ENCODE peak calls at places on chromosomes 13 and 19, in five cellular contexts. K is IMR-90, A is GM23338, W is SK-N-SH, T is endothelial cell of umbilical vein. O is an unnamed sample. For H3K4me1, the result is how much of the 10 kb centered on the place peaks cover.

GRCh38 chr13:42396901-42397670 is 125.1 kb downstream of the AKAP11 start:
- DNase-seq in T (no peak), W (no peak), A (no peak), K (no peak), O (peak)

GRCh38 chr19:37999309-38000213 is 92.6 kb downstream of the SIPA1L3 start:
- DNase-seq in K (peak), W (no peak), T (peak), A (no peak), O (peak)

GRCh38 chr13:102131246-102131645 is 270.6 kb downstream of the FGF14 start:
- DNase-seq in W (no peak), K (no peak), A (no peak), T (no peak), O (no peak)

GRCh38 chr13:30119476-30119875 is 187.9 kb downstream of the KATNAL1 start:
- DNase-seq in W (no peak), T (no peak), K (peak), A (no peak), O (peak)

GRCh38 chr13:21872795-21873194 is 201.9 kb downstream of the FGF9 start:
- DNase-seq in W (no peak), A (no peak), K (peak), T (no peak), O (no peak)

GRCh38 chr19:21566073-21566472 is 60.7 kb downstream of the ZNF429 start:
- DNase-seq in K (no peak), T (no peak), W (no peak), A (no peak), O (no peak)

GRCh38 chr13:32298695-32299094 is 16.5 kb downstream of the ZAR1L start:
- DNase-seq in T (no peak), K (no peak), W (no peak), A (no peak), O (no peak)

GRCh38 chr13:49539313-49539712 is 43.6 kb downstream of the PHF11 start:
- DNase-seq in T (peak), A (no peak), K (peak), W (no peak), O (no peak)

GRCh38 chr19:45506246-45506990 is 861 bp upstream of the VASP start:
- DNase-seq in T (peak), K (peak), W (peak), A (peak), O (peak)

GRCh38 chr13:109999659-110000533 is 213.5 kb upstream of the IRS2 start:
- DNase-seq in W (no peak), K (no peak), T (no peak), A (peak), O (no peak)

GRCh38 chr13:48210178-48210577 is 22.8 kb upstream of the ITM2B start:
- DNase-seq in A (no peak), T (no peak), K (peak), W (no peak), O (peak)

GRCh38 chr13:114149774-114150740 is 17.6 kb upstream of the RASA3 start:
- DNase-seq in K (no peak), T (no peak), W (no peak), A (no peak), O (peak)

GRCh38 chr19:31253816-31254551 is 95.3 kb downstream of the TSHZ3 start:
- DNase-seq in T (no peak), W (no peak), A (no peak), K (peak), O (peak)

GRCh38 chr19:47824396-47824795 is 2.7 kb downstream of the CRX start:
- DNase-seq in T (no peak), K (no peak), W (no peak), A (peak), O (no peak)

GRCh38 chr13:77002590-77003190 is 10.8 kb downstream of the CLN5 start:
- DNase-seq in T (peak), A (peak), W (peak), K (peak), O (no peak)

GRCh38 chr19:16200038-16200775 is 2.5 kb downstream of the AP1M1 start:
- DNase-seq in T (no peak), A (peak), W (no peak), K (peak), O (peak)

GRCh38 chr19:7191946-7192691 is 102.1 kb downstream of the INSR start:
- DNase-seq in W (no peak), A (no peak), K (no peak), T (no peak), O (peak)

GRCh38 chr13:28778308-28779215 is 41.6 kb upstream of the MTUS2 start:
- DNase-seq in A (no peak), T (no peak), K (no peak), W (no peak), O (no peak)

GRCh38 chr19:38665950-38666661 is 18.7 kb downstream of the ACTN4 start:
- DNase-seq in W (no peak), A (peak), K (peak), T (peak), O (peak)

GRCh38 chr13:44573790-44574465 is 2.2 kb downstream of the TSC22D1 start:
- DNase-seq in T (peak), W (peak), K (peak), A (peak), O (peak)

GRCh38 chr19:1360818-1361461 is 22.8 kb upstream of the NDUFS7 start:
- DNase-seq in K (peak), T (peak), W (peak), A (no peak), O (peak)

GRCh38 chr19:58568731-58569130 is 4.4 kb downstream of the MZF1 start:
- DNase-seq in K (no peak), T (no peak), W (no peak), A (no peak), O (peak)

GRCh38 chr19:16249826-16250434 is 52.2 kb downstream of the AP1M1 start:
- DNase-seq in W (no peak), T (no peak), A (no peak), K (peak), O (peak)

GRCh38 chr19:2055871-2056809 is 5.1 kb upstream of the MKNK2 start:
- DNase-seq in K (peak), A (peak), T (peak), W (peak), O (peak)

GRCh38 chr19:45592366-45592765 is 7.8 kb upstream of the OPA3 start:
- DNase-seq in K (no peak), W (no peak), T (peak), A (no peak), O (no peak)

GRCh38 chr19:13398780-13399726 is 107.2 kb downstream of the CACNA1A start:
- DNase-seq in T (peak), A (no peak), K (peak), W (no peak), O (peak)

DNA sequence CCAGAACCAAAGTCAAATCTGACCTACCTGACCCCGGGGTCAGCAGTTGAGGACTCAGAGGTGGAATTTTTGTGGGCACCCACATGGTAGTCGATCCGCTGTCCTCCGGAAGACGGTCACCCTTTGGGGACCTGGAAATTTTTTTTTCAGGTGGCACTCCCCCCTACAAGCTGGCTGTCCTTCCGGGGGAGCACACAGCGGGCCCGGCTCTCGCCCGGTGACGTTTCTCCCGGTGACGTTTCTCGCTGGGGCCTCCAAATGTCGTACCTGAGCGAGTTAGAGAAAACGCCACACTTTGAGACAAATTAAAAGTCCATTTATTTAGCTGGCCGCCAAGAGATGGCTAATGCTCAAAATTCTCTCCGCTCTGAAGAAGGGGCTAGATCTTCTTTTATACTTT is 48.8 kb downstream of the ZFP14 start:
- DNase-seq in T (no peak), K (no peak), W (no peak), A (no peak), O (no peak)
- H3K4me3 ChIP-seq in T (no peak), K (no peak), W (peak), A (peak), O (no peak)

GRCh38 chr19:41305923-41306322 is 4.0 kb upstream of the CCDC97 start:
- DNase-seq in A (no peak), K (no peak), W (no peak), T (no peak), O (no peak)
- H3K4me1 ChIP-seq in A (under half), K (under half), W (under half), T (under half), O (under half)

DNA sequence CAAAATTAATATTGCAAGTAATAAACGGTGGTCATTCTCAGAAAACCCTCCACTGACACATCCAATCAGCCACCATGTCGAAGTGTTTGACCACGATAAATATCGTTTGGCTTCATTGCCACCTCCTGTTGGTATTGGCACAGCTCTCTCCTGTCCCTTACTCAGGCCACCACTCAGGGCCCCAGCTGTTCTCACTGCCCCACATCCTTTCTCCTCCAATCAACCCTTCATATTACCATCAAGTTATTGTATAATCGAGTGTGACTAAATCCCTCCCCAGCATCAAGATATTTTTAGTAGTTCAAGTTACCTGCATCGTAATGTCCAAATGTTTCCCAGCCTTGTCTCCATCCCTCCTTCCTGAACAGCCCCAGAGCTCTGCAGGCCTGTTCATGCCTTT is 50.4 kb downstream of the SACS start:
- DNase-seq in T (no peak), A (no peak), K (no peak), W (no peak), O (no peak)
- H2AFZ ChIP-seq in T (no peak), A (no peak), K (no peak), W (no peak), O (no peak)

GRCh38 chr19:27736225-27736624 is 1476.7 kb downstream of the UQCRFS1 start:
- DNase-seq in W (no peak), A (no peak), T (no peak), K (no peak), O (no peak)

GRCh38 chr19:27741236-27741635 is 1471.7 kb downstream of the UQCRFS1 start:
- DNase-seq in A (no peak), T (no peak), K (no peak), W (no peak), O (no peak)

GRCh38 chr19:27738569-27739193 is 1474.3 kb downstream of the UQCRFS1 start:
- DNase-seq in T (no peak), A (no peak), W (no peak), K (no peak), O (no peak)

GRCh38 chr19:27742041-27742440 is 1470.9 kb downstream of the UQCRFS1 start:
- DNase-seq in K (no peak), T (no peak), A (no peak), W (no peak), O (no peak)

GRCh38 chr19:27740396-27740795 is 1472.6 kb downstream of the UQCRFS1 start:
- DNase-seq in A (no peak), T (no peak), W (no peak), K (no peak), O (no peak)
- H3K4me3 ChIP-seq in A (no peak), T (no peak), W (no peak), K (no peak), O (no peak)

DNA sequence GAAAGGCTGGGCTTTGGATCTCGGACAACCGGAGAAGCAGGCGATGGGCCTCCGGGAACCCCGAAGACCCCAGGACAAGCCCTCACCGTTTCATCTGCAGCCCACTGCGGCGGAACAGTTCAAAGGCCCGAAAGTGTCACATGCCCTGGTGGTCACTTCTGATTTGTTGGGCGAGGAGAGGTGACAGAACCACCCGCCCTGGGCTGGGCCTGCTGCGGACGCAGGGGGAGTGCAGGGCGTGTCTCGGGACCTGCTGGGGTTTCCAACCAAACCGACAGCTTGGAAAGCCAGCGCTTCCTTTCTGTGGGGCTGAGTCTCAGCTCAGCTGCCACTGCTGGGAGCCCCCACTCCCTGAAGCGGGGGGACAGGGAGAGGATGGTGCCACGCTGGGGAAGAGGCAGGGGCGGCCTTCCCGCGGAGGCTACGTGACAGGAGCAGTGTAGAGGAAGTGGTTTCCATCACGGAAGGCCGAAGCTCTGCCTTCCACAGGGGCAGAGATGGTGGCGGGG is 22.8 kb upstream of the ZBTB7A start:
- DNase-seq in K (no peak), T (no peak), A (peak), W (no peak), O (no peak)
- H3K4me1 ChIP-seq in K (under half), T (under half), A (under half), W (under half), O (under half)

GRCh38 chr13:69959041-69959440 is 148.6 kb upstream of the ATXN8OS start:
- DNase-seq in T (no peak), W (no peak), K (no peak), A (no peak), O (no peak)
- H2AFZ ChIP-seq in T (peak), W (no peak), K (no peak), A (peak), O (no peak)

GRCh38 chr13:60795219-60795618 is 398.2 kb downstream of the TDRD3 start:
- DNase-seq in A (no peak), W (no peak), T (no peak), K (no peak), O (no peak)
- H3K4me3 ChIP-seq in A (no peak), W (no peak), T (no peak), K (no peak), O (no peak)

DNA sequence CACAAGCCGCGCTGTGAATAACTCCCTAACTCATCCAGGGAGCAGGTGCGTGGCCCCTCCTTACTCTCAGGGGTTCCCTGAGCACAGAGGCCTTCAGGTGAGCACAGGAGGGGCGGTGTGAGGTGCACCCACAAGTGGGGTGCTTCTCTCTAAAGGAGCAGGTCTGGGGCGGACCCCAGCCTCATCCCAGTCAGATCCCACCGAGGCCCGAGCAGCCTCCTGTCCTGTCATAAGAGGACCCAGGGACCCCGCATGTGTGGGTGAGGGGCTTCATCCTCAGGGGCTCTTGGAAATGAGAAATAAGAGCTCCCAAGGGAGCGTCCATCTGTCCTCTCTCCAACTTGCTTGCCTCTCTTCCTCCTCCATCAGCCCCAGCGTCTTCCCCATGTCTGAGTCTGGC is 3.0 kb upstream of the LILRA5 start:
- DNase-seq in K (no peak), A (no peak), W (no peak), T (no peak), O (peak)
- H3K4me1 ChIP-seq in K (under half), A (under half), W (under half), T (under half), O (under half)

GRCh38 chr13:67298297-67298696 is 68.2 kb upstream of the PCDH9 start:
- DNase-seq in W (no peak), T (no peak), A (no peak), K (peak), O (no peak)

GRCh38 chr13:67303661-67304333 is 73.7 kb upstream of the PCDH9 start:
- DNase-seq in T (no peak), W (no peak), A (no peak), K (no peak), O (no peak)

GRCh38 chr13:67299072-67299635 is 69.0 kb upstream of the PCDH9 start:
- DNase-seq in T (peak), A (no peak), W (no peak), K (peak), O (no peak)

GRCh38 chr13:67296511-67296910 is 66.4 kb upstream of the PCDH9 start:
- DNase-seq in T (no peak), A (no peak), W (no peak), K (peak), O (no peak)

GRCh38 chr13:67299731-67300130 is 69.6 kb upstream of the PCDH9 start:
- DNase-seq in W (no peak), A (no peak), T (no peak), K (peak), O (peak)
- H2AFZ ChIP-seq in W (peak), A (no peak), T (no peak), K (peak), O (peak)